ENCODE peak calls at places on chromosomes 1 and 21, in ten cellular contexts. One of them, this sample, is unnamed.

GRCh38 chr21:45507888-45508508 is 34.2 kb downstream of the SLC19A1 start:
- DNase-seq in GM23338: no peak
- DNase-seq in Panc1: no peak
- DNase-seq in HL-60: no peak
- DNase-seq in RWPE1: no peak
- DNase-seq in hepatocyte: no peak
- DNase-seq in Caco-2: peak; percentile 28
- DNase-seq in left lung: peak; percentile 24
- DNase-seq in endothelial cell of umbilical vein: no peak
- DNase-seq in choroid plexus epithelial cell: no peak
- DNase-seq in this sample: no peak

GRCh38 chr1:212950243-212951057 is at the start of gene VASH2:
- DNase-seq in choroid plexus epithelial cell: peak; percentile 70
- DNase-seq in hepatocyte: peak; percentile 89
- DNase-seq in left lung: peak; percentile 84
- DNase-seq in Caco-2: peak; percentile 88
- DNase-seq in RWPE1: peak; percentile 80
- DNase-seq in HL-60: peak; percentile 11
- DNase-seq in endothelial cell of umbilical vein: peak; percentile 83
- DNase-seq in GM23338: peak; percentile 96
- DNase-seq in Panc1: no peak
- DNase-seq in this sample: peak; percentile 88

GRCh38 chr1:212218911-212219310 is 66.3 kb upstream of the PPP2R5A start:
- DNase-seq in left lung: no peak
- DNase-seq in choroid plexus epithelial cell: peak; percentile 93
- DNase-seq in endothelial cell of umbilical vein: no peak
- DNase-seq in RWPE1: no peak
- DNase-seq in GM23338: no peak
- DNase-seq in Panc1: no peak
- DNase-seq in HL-60: no peak
- DNase-seq in hepatocyte: no peak
- DNase-seq in Caco-2: no peak
- DNase-seq in this sample: no peak

GRCh38 chr1:55204997-55205396 is 10.2 kb downstream of the USP24 start:
- DNase-seq in HL-60: no peak
- DNase-seq in Caco-2: no peak
- DNase-seq in endothelial cell of umbilical vein: peak; percentile 42
- DNase-seq in hepatocyte: no peak
- DNase-seq in RWPE1: no peak
- DNase-seq in left lung: no peak
- DNase-seq in GM23338: no peak
- DNase-seq in choroid plexus epithelial cell: no peak
- DNase-seq in Panc1: no peak
- DNase-seq in this sample: no peak

GRCh38 chr1:220702733-220703704 is 12.9 kb downstream of the C1orf115 start:
- DNase-seq in hepatocyte: no peak
- DNase-seq in RWPE1: no peak
- DNase-seq in GM23338: no peak
- DNase-seq in choroid plexus epithelial cell: no peak
- DNase-seq in endothelial cell of umbilical vein: no peak
- DNase-seq in Panc1: no peak
- DNase-seq in Caco-2: no peak
- DNase-seq in HL-60: no peak
- DNase-seq in left lung: no peak
- DNase-seq in this sample: peak; percentile 57

GRCh38 chr1:95369985-95370670 is 136.1 kb downstream of the RWDD3 start:
- DNase-seq in choroid plexus epithelial cell: no peak
- DNase-seq in left lung: no peak
- DNase-seq in endothelial cell of umbilical vein: no peak
- DNase-seq in Panc1: no peak
- DNase-seq in RWPE1: no peak
- DNase-seq in GM23338: no peak
- DNase-seq in hepatocyte: peak; percentile 13
- DNase-seq in Caco-2: no peak
- DNase-seq in HL-60: no peak
- DNase-seq in this sample: no peak

GRCh38 chr21:36156815-36157670 is at the start of gene DOP1B:
- DNase-seq in endothelial cell of umbilical vein: peak; percentile 23
- DNase-seq in choroid plexus epithelial cell: no peak
- DNase-seq in RWPE1: no peak
- DNase-seq in hepatocyte: no peak
- DNase-seq in Caco-2: peak; percentile 42
- DNase-seq in HL-60: no peak
- DNase-seq in Panc1: no peak
- DNase-seq in GM23338: peak; percentile 67
- DNase-seq in left lung: peak; percentile 62
- DNase-seq in this sample: peak; percentile 86

GRCh38 chr1:167491586-167492408 is 26.5 kb downstream of the CD247 start:
- DNase-seq in Caco-2: no peak
- DNase-seq in hepatocyte: no peak
- DNase-seq in endothelial cell of umbilical vein: no peak
- DNase-seq in RWPE1: no peak
- DNase-seq in HL-60: peak; percentile 2
- DNase-seq in choroid plexus epithelial cell: no peak
- DNase-seq in left lung: no peak
- DNase-seq in GM23338: peak; percentile 52
- DNase-seq in Panc1: no peak
- DNase-seq in this sample: no peak

GRCh38 chr1:63688302-63688701 is 85.5 kb upstream of the ROR1 start:
- DNase-seq in HL-60: no peak
- DNase-seq in hepatocyte: no peak
- DNase-seq in GM23338: no peak
- DNase-seq in Panc1: no peak
- DNase-seq in Caco-2: no peak
- DNase-seq in endothelial cell of umbilical vein: no peak
- DNase-seq in left lung: no peak
- DNase-seq in choroid plexus epithelial cell: peak; percentile 76
- DNase-seq in RWPE1: no peak
- DNase-seq in this sample: no peak

GRCh38 chr1:78440381-78440793 is 50.4 kb upstream of the PTGFR start:
- DNase-seq in hepatocyte: no peak
- DNase-seq in choroid plexus epithelial cell: no peak
- DNase-seq in Caco-2: no peak
- DNase-seq in RWPE1: peak; percentile 30
- DNase-seq in Panc1: no peak
- DNase-seq in endothelial cell of umbilical vein: no peak
- DNase-seq in GM23338: no peak
- DNase-seq in HL-60: no peak
- DNase-seq in left lung: no peak
- DNase-seq in this sample: no peak

GRCh38 chr1:15833069-15833679 is 14.3 kb upstream of the SPEN start:
- DNase-seq in Caco-2: no peak
- DNase-seq in RWPE1: peak; percentile 46
- DNase-seq in GM23338: peak; percentile 35
- DNase-seq in hepatocyte: no peak
- DNase-seq in endothelial cell of umbilical vein: no peak
- DNase-seq in Panc1: no peak
- DNase-seq in choroid plexus epithelial cell: no peak
- DNase-seq in HL-60: peak; percentile 77
- DNase-seq in left lung: peak; percentile 74
- DNase-seq in this sample: no peak

GRCh38 chr21:42093991-42094417 is 22.9 kb downstream of the UMODL1 start:
- DNase-seq in choroid plexus epithelial cell: peak; percentile 90
- DNase-seq in Panc1: no peak
- DNase-seq in HL-60: no peak
- DNase-seq in endothelial cell of umbilical vein: peak; percentile 4
- DNase-seq in RWPE1: peak; percentile 90
- DNase-seq in hepatocyte: peak; percentile 55
- DNase-seq in Caco-2: no peak
- DNase-seq in GM23338: no peak
- DNase-seq in left lung: no peak
- DNase-seq in this sample: no peak

GRCh38 chr1:196144588-196144987 is 463.7 kb downstream of the KCNT2 start:
- DNase-seq in GM23338: no peak
- DNase-seq in left lung: no peak
- DNase-seq in RWPE1: no peak
- DNase-seq in hepatocyte: no peak
- DNase-seq in Caco-2: no peak
- DNase-seq in choroid plexus epithelial cell: no peak
- DNase-seq in endothelial cell of umbilical vein: no peak
- DNase-seq in Panc1: no peak
- DNase-seq in HL-60: no peak
- DNase-seq in this sample: no peak
- TF ChIP-seq CTCF in GM23338: no peak
- TF ChIP-seq CTCF in left lung: no peak
- TF ChIP-seq CTCF in RWPE1: no peak
- TF ChIP-seq CTCF in hepatocyte: no peak
- TF ChIP-seq CTCF in Caco-2: no peak
- TF ChIP-seq CTCF in choroid plexus epithelial cell: no peak
- TF ChIP-seq CTCF in endothelial cell of umbilical vein: no peak
- TF ChIP-seq CTCF in Panc1: no peak
- TF ChIP-seq CTCF in HL-60: no peak
- TF ChIP-seq CTCF in this sample: no peak

GRCh38 chr1:41762251-41762650 is 156.5 kb downstream of the HIVEP3 start:
- DNase-seq in GM23338: no peak
- DNase-seq in endothelial cell of umbilical vein: no peak
- DNase-seq in Panc1: no peak
- DNase-seq in Caco-2: no peak
- DNase-seq in left lung: no peak
- DNase-seq in choroid plexus epithelial cell: no peak
- DNase-seq in hepatocyte: no peak
- DNase-seq in RWPE1: no peak
- DNase-seq in HL-60: no peak
- DNase-seq in this sample: no peak
- TF ChIP-seq CTCF in GM23338: no peak
- TF ChIP-seq CTCF in endothelial cell of umbilical vein: no peak
- TF ChIP-seq CTCF in Panc1: no peak
- TF ChIP-seq CTCF in Caco-2: no peak
- TF ChIP-seq CTCF in left lung: no peak
- TF ChIP-seq CTCF in choroid plexus epithelial cell: no peak
- TF ChIP-seq CTCF in hepatocyte: no peak
- TF ChIP-seq CTCF in RWPE1: no peak
- TF ChIP-seq CTCF in HL-60: no peak
- TF ChIP-seq CTCF in this sample: no peak

GRCh38 chr1:202860744-202861419 is 28.1 kb downstream of the RABIF start:
- DNase-seq in Panc1: no peak
- DNase-seq in left lung: peak; percentile 70
- DNase-seq in RWPE1: peak; percentile 85
- DNase-seq in HL-60: no peak
- DNase-seq in endothelial cell of umbilical vein: peak; percentile 39
- DNase-seq in GM23338: peak; percentile 97
- DNase-seq in hepatocyte: peak; percentile 91
- DNase-seq in choroid plexus epithelial cell: peak; percentile 28
- DNase-seq in Caco-2: peak; percentile 97
- DNase-seq in this sample: no peak
- TF ChIP-seq CTCF in Panc1: no peak
- TF ChIP-seq CTCF in left lung: no peak
- TF ChIP-seq CTCF in RWPE1: no peak
- TF ChIP-seq CTCF in HL-60: no peak
- TF ChIP-seq CTCF in endothelial cell of umbilical vein: no peak
- TF ChIP-seq CTCF in GM23338: no peak
- TF ChIP-seq CTCF in hepatocyte: no peak
- TF ChIP-seq CTCF in choroid plexus epithelial cell: no peak
- TF ChIP-seq CTCF in Caco-2: no peak
- TF ChIP-seq CTCF in this sample: no peak

GRCh38 chr21:33480481-33481103 is 818 bp upstream of the TMEM50B start:
- DNase-seq in Panc1: no peak
- DNase-seq in GM23338: no peak
- DNase-seq in endothelial cell of umbilical vein: no peak
- DNase-seq in left lung: no peak
- DNase-seq in choroid plexus epithelial cell: no peak
- DNase-seq in HL-60: no peak
- DNase-seq in hepatocyte: no peak
- DNase-seq in RWPE1: no peak
- DNase-seq in Caco-2: no peak
- DNase-seq in this sample: no peak
- TF ChIP-seq CTCF in Panc1: no peak
- TF ChIP-seq CTCF in GM23338: no peak
- TF ChIP-seq CTCF in endothelial cell of umbilical vein: no peak
- TF ChIP-seq CTCF in left lung: no peak
- TF ChIP-seq CTCF in choroid plexus epithelial cell: no peak
- TF ChIP-seq CTCF in HL-60: no peak
- TF ChIP-seq CTCF in hepatocyte: no peak
- TF ChIP-seq CTCF in RWPE1: no peak
- TF ChIP-seq CTCF in Caco-2: no peak
- TF ChIP-seq CTCF in this sample: no peak

GRCh38 chr1:201465698-201466290 is 3.2 kb downstream of the PHLDA3 start:
- DNase-seq in RWPE1: no peak
- DNase-seq in hepatocyte: no peak
- DNase-seq in GM23338: no peak
- DNase-seq in choroid plexus epithelial cell: no peak
- DNase-seq in endothelial cell of umbilical vein: no peak
- DNase-seq in Panc1: no peak
- DNase-seq in HL-60: no peak
- DNase-seq in left lung: no peak
- DNase-seq in Caco-2: no peak
- DNase-seq in this sample: no peak

GRCh38 chr1:201461783-201462441 is 7.1 kb downstream of the PHLDA3 start:
- DNase-seq in RWPE1: peak; percentile 98
- DNase-seq in choroid plexus epithelial cell: peak; percentile 100
- DNase-seq in Caco-2: peak; percentile 54
- DNase-seq in HL-60: no peak
- DNase-seq in hepatocyte: peak; percentile 91
- DNase-seq in Panc1: peak; percentile 71
- DNase-seq in GM23338: no peak
- DNase-seq in left lung: peak; percentile 88
- DNase-seq in endothelial cell of umbilical vein: peak; percentile 61
- DNase-seq in this sample: peak; percentile 92

GRCh38 chr1:201460783-201461182 is 8.2 kb downstream of the PHLDA3 start:
- DNase-seq in choroid plexus epithelial cell: no peak
- DNase-seq in HL-60: no peak
- DNase-seq in hepatocyte: peak; percentile 2
- DNase-seq in RWPE1: no peak
- DNase-seq in GM23338: no peak
- DNase-seq in Caco-2: no peak
- DNase-seq in left lung: no peak
- DNase-seq in Panc1: no peak
- DNase-seq in endothelial cell of umbilical vein: no peak
- DNase-seq in this sample: no peak

GRCh38 chr1:201461193-201461657 is 7.8 kb downstream of the PHLDA3 start:
- DNase-seq in HL-60: no peak
- DNase-seq in hepatocyte: peak; percentile 89
- DNase-seq in Caco-2: peak; percentile 85
- DNase-seq in choroid plexus epithelial cell: peak; percentile 99
- DNase-seq in Panc1: peak; percentile 92
- DNase-seq in RWPE1: peak; percentile 93
- DNase-seq in left lung: peak; percentile 61
- DNase-seq in endothelial cell of umbilical vein: peak; percentile 82
- DNase-seq in GM23338: no peak
- DNase-seq in this sample: no peak

DNA sequence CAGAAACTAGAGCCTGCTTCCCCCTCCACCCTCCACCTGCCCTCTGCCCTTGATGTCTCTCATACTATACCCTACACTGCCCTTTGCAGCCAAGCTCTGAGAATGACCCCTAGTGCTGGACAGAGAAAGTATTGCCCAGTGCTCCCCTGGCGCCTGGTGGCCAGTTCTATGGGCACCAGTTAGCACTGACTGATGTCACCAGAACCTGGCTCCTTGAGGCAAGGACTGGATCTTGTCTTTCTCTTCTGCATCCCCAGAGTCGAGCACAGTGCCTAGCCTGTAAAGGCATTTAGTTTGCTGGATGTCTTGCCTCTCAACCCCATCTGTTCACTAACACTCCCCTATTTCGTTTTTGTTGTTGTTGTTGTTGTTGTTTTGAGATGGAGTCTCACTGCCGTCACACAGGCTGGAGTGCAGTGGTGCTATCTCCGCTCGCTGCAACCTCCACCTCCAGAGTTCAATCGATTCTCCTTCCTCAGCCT is 5.9 kb downstream of the PHLDA3 start:
- DNase-seq in Panc1: no peak
- DNase-seq in GM23338: peak; percentile 54
- DNase-seq in Caco-2: no peak
- DNase-seq in left lung: no peak
- DNase-seq in HL-60: no peak
- DNase-seq in hepatocyte: peak; percentile 17
- DNase-seq in choroid plexus epithelial cell: peak; percentile 34
- DNase-seq in endothelial cell of umbilical vein: no peak
- DNase-seq in RWPE1: no peak
- DNase-seq in this sample: no peak
- TF ChIP-seq CTCF in Panc1: peak; percentile 78
- TF ChIP-seq CTCF in GM23338: peak; percentile 44
- TF ChIP-seq CTCF in Caco-2: peak; percentile 17
- TF ChIP-seq CTCF in left lung: peak; percentile 24
- TF ChIP-seq CTCF in HL-60: no peak
- TF ChIP-seq CTCF in hepatocyte: no peak
- TF ChIP-seq CTCF in choroid plexus epithelial cell: peak; percentile 41
- TF ChIP-seq CTCF in endothelial cell of umbilical vein: peak; percentile 37
- TF ChIP-seq CTCF in RWPE1: no peak
- TF ChIP-seq CTCF in this sample: no peak

This sample was measured in osteocyte.